ENCODE peak calls at places on chromosomes 3 and 15, in seven cellular contexts. E is NCI-H748 treated with DMSO at 0.1 percent for 48 hours, K is left ventricle myocardium superior, U is lower leg skin, V is GM06990, Q is cardiac septum, C is Kasumi-1. Z is an unnamed sample.

GRCh38 chr3:188940213-188940914 is 231.4 kb upstream of the TPRG1 start:
- DNase-seq in C (no peak), E (no peak), U (no peak), V (no peak), Q (no peak), K (no peak), Z (no peak)

GRCh38 chr15:92091155-92091734 is 237.7 kb downstream of the SLCO3A1 start:
- DNase-seq in U (no peak), C (peak), Q (peak), K (peak), V (no peak), E (no peak), Z (peak)

GRCh38 chr15:69623521-69624513 is 171.2 kb downstream of the RPLP1 start:
- DNase-seq in K (no peak), V (no peak), Q (no peak), C (no peak), E (no peak), U (peak), Z (no peak)

GRCh38 chr3:165159760-165160421 is 36.3 kb downstream of the SLITRK3 start:
- DNase-seq in Q (no peak), V (no peak), U (no peak), C (no peak), K (no peak), E (no peak), Z (no peak)

GRCh38 chr3:159669753-159670152 is 318.9 kb upstream of the IL12A start:
- DNase-seq in V (no peak), Q (no peak), U (no peak), K (no peak), C (no peak), E (no peak), Z (no peak)

GRCh38 chr15:42507514-42507913 is 12.1 kb downstream of the SNAP23 start:
- DNase-seq in K (no peak), U (no peak), E (no peak), V (no peak), C (no peak), Q (no peak), Z (no peak)

GRCh38 chr3:31561891-31562290 is 29.2 kb downstream of the STT3B start:
- DNase-seq in Q (no peak), C (no peak), V (no peak), E (no peak), K (no peak), U (no peak), Z (no peak)

GRCh38 chr3:153440311-153440710 is 278.3 kb downstream of the RAP2B start:
- DNase-seq in V (no peak), C (no peak), U (no peak), K (no peak), E (no peak), Q (no peak), Z (no peak)

GRCh38 chr3:126993436-126993835 is 10.5 kb downstream of the PLXNA1 start:
- DNase-seq in E (no peak), C (no peak), U (no peak), V (no peak), K (no peak), Q (no peak), Z (no peak)

GRCh38 chr3:197256836-197257444 is 41.5 kb downstream of the DLG1 start:
- DNase-seq in K (no peak), V (peak), E (peak), U (no peak), C (peak), Q (no peak), Z (no peak)

GRCh38 chr3:8773941-8774542 is 4.6 kb upstream of the OXTR start:
- DNase-seq in K (no peak), E (no peak), V (no peak), C (no peak), Q (no peak), U (no peak), Z (no peak)

GRCh38 chr15:88331291-88331690 is 74.8 kb upstream of the NTRK3 start:
- DNase-seq in U (no peak), V (peak), C (peak), K (peak), E (peak), Q (no peak), Z (no peak)

GRCh38 chr3:81769271-81769670 is 7.8 kb upstream of the GBE1 start:
- DNase-seq in E (no peak), U (no peak), C (no peak), Q (no peak), V (no peak), K (no peak), Z (no peak)

GRCh38 chr15:52120488-52120887 is 7.9 kb upstream of the BCL2L10 start:
- DNase-seq in Q (no peak), U (peak), V (no peak), C (no peak), K (no peak), E (no peak), Z (no peak)

GRCh38 chr15:53716909-53717878 is 42.3 kb downstream of the WDR72 start:
- DNase-seq in V (no peak), U (no peak), E (peak), K (no peak), C (peak), Q (no peak), Z (no peak)

GRCh38 chr3:105347625-105348302 is 18.9 kb upstream of the ALCAM start:
- DNase-seq in E (no peak), C (no peak), Q (no peak), V (no peak), K (no peak), U (no peak), Z (no peak)

GRCh38 chr3:7307410-7307809 is 446.5 kb downstream of the GRM7 start:
- DNase-seq in Q (no peak), K (no peak), V (no peak), E (no peak), U (no peak), C (peak), Z (no peak)

GRCh38 chr3:196454935-196455334 is 22.7 kb upstream of the UBXN7 start:
- DNase-seq in K (no peak), C (no peak), U (peak), E (no peak), V (no peak), Q (no peak), Z (no peak)

GRCh38 chr3:14915636-14916222 is 31.7 kb upstream of the NR2C2 start:
- DNase-seq in C (no peak), K (no peak), E (no peak), V (no peak), U (no peak), Q (no peak), Z (no peak)

GRCh38 chr3:4586381-4586780 is 93.2 kb downstream of the ITPR1 start:
- DNase-seq in C (no peak), E (no peak), K (no peak), V (no peak), Q (no peak), U (no peak), Z (no peak)

GRCh38 chr15:29904731-29905417 is 82.6 kb upstream of the TJP1 start:
- DNase-seq in C (no peak), V (no peak), U (no peak), K (no peak), Q (no peak), E (no peak), Z (no peak)

GRCh38 chr3:72287941-72288340 is 503.0 kb upstream of the PROK2 start:
- DNase-seq in K (no peak), Q (no peak), C (no peak), V (no peak), E (no peak), U (no peak), Z (no peak)

GRCh38 chr3:151328298-151329036 is 882 bp downstream of the P2RY13 start:
- DNase-seq in V (no peak), K (no peak), E (no peak), C (peak), U (no peak), Q (no peak), Z (no peak)

GRCh38 chr3:79245295-79246138 is 522.3 kb downstream of the ROBO1 start:
- DNase-seq in E (no peak), V (no peak), Q (no peak), C (no peak), U (no peak), K (no peak), Z (no peak)

GRCh38 chr15:80595391-80595790 is 99.7 kb upstream of the ABHD17C start:
- DNase-seq in V (no peak), K (no peak), E (no peak), Q (no peak), U (peak), C (no peak), Z (no peak)

GRCh38 chr15:73334086-73334485 is 34.7 kb downstream of the HCN4 start:
- DNase-seq in C (no peak), U (no peak), Q (peak), V (no peak), K (peak), E (no peak), Z (no peak)

GRCh38 chr3:163422671-163423070 is 1655.6 kb downstream of the SI start:
- DNase-seq in C (no peak), Q (no peak), V (no peak), E (no peak), U (no peak), K (no peak), Z (no peak)

GRCh38 chr3:153958635-153959320 is 162.4 kb upstream of the ARHGEF26 start:
- DNase-seq in K (no peak), E (no peak), V (no peak), C (no peak), U (no peak), Q (no peak), Z (no peak)

GRCh38 chr15:42591238-42591936 is 16.0 kb downstream of the STARD9 start:
- DNase-seq in C (peak), V (no peak), Q (no peak), U (no peak), E (no peak), K (no peak), Z (no peak)

GRCh38 chr15:45199136-45199810 is 11.5 kb upstream of the SHF start:
- DNase-seq in V (peak), K (no peak), C (no peak), Q (no peak), U (no peak), E (peak), Z (no peak)

Z was measured in NCI-H1417 treated with DMSO at 0.1 percent for 48 hours.